ENCODE peak calls at places on chromosomes 13 and 19, in ten cellular contexts. Z is heart left ventricle, Q is ovary, B is IMR-90, O is testis, V is lower leg skin, N is body of pancreas, P is gastrocnemius medialis, F is tibial nerve, S is right lobe of liver. Y is an unnamed sample.

GRCh38 chr13:113451951-113452421 is 1.3 kb downstream of the ADPRHL1 start:
- DNase-seq in B (no peak), O (peak), Q (no peak), N (no peak), V (no peak), P (peak), S (no peak), Z (peak), F (no peak), Y (no peak)

GRCh38 chr19:46428278-46429141 is at the start of gene PNMA8C:
- DNase-seq in B (peak), N (peak), O (peak), Z (peak), P (peak), F (no peak), S (peak), Q (peak), V (no peak), Y (peak)

GRCh38 chr13:57846600-57847173 is 215.1 kb downstream of the PCDH17 start:
- DNase-seq in F (no peak), O (no peak), S (no peak), N (no peak), Z (no peak), P (no peak), B (no peak), Q (no peak), V (no peak), Y (no peak)

GRCh38 chr19:4909897-4910593 is 744 bp downstream of the UHRF1 start:
- DNase-seq in B (peak), V (peak), F (peak), O (peak), P (peak), Z (peak), S (peak), N (peak), Q (peak), Y (peak)

GRCh38 chr13:100063906-100064305 is 25.0 kb upstream of the PCCA start:
- DNase-seq in O (no peak), Q (no peak), F (no peak), B (no peak), S (no peak), V (no peak), Z (no peak), N (no peak), P (no peak), Y (no peak)

GRCh38 chr19:46704379-46705076 is 12.4 kb downstream of the PRKD2 start:
- DNase-seq in N (peak), O (peak), V (peak), F (peak), S (peak), B (no peak), Q (peak), Z (peak), P (peak), Y (peak)

GRCh38 chr19:5624154-5624663 is 1.3 kb downstream of the SAFB start:
- DNase-seq in N (peak), P (peak), O (peak), B (peak), Z (peak), F (peak), S (peak), V (peak), Q (peak), Y (peak)

GRCh38 chr19:31548941-31549340 is 199.7 kb upstream of the TSHZ3 start:
- DNase-seq in V (peak), Z (no peak), O (peak), Q (no peak), N (peak), B (peak), P (no peak), S (no peak), F (no peak), Y (no peak)

GRCh38 chr19:34985249-34986022 is 14.7 kb upstream of the GRAMD1A start:
- DNase-seq in P (peak), Z (peak), Q (no peak), B (peak), V (peak), O (no peak), S (peak), N (peak), F (no peak), Y (no peak)

GRCh38 chr19:12880551-12881171 is 588 bp downstream of the DNASE2 start:
- DNase-seq in F (no peak), N (peak), P (peak), Q (peak), Z (peak), B (peak), V (peak), S (peak), O (peak), Y (peak)

GRCh38 chr13:31824705-31825512 is 85.6 kb downstream of the RXFP2 start:
- DNase-seq in S (no peak), V (no peak), O (peak), Q (no peak), B (peak), Z (no peak), N (no peak), F (no peak), P (no peak), Y (no peak)

GRCh38 chr13:114057131-114058050 is 75.0 kb downstream of the RASA3 start:
- DNase-seq in Z (no peak), Q (no peak), V (no peak), O (no peak), P (no peak), F (no peak), S (no peak), B (no peak), N (no peak), Y (no peak)

GRCh38 chr13:113538689-113539058 is 45.9 kb upstream of the TFDP1 start:
- DNase-seq in N (no peak), P (no peak), B (no peak), F (no peak), O (peak), Z (no peak), S (no peak), V (peak), Q (peak), Y (no peak)

GRCh38 chr19:17957149-17957849 is 9.6 kb upstream of the KCNN1 start:
- DNase-seq in S (no peak), B (no peak), N (no peak), Z (no peak), V (no peak), Q (no peak), O (no peak), P (no peak), F (no peak), Y (no peak)

GRCh38 chr19:35038623-35039512 is 2.7 kb upstream of the HPN start:
- DNase-seq in O (no peak), B (no peak), S (no peak), P (peak), N (no peak), Q (no peak), F (no peak), Z (no peak), V (no peak), Y (no peak)

GRCh38 chr13:73677041-73677589 is 457.1 kb downstream of the KLF12 start:
- DNase-seq in Z (no peak), P (no peak), S (no peak), N (no peak), Q (no peak), B (peak), O (no peak), V (no peak), F (no peak), Y (no peak)

GRCh38 chr19:46461537-46461936 is 9.8 kb downstream of the PNMA8A start:
- DNase-seq in B (no peak), Z (no peak), S (no peak), P (no peak), O (no peak), V (no peak), Q (no peak), F (no peak), N (no peak), Y (no peak)

GRCh38 chr19:13103961-13104847 is 1.5 kb upstream of the LYL1 start:
- DNase-seq in F (no peak), B (no peak), P (no peak), S (peak), N (peak), O (peak), Q (peak), V (peak), Z (peak), Y (peak)

GRCh38 chr13:109743706-109744453 is 42.5 kb downstream of the IRS2 start:
- DNase-seq in P (no peak), O (no peak), N (peak), Z (no peak), F (no peak), S (no peak), Q (no peak), B (peak), V (no peak), Y (no peak)

GRCh38 chr19:5968431-5969373 is 9.2 kb downstream of the RANBP3 start:
- DNase-seq in N (peak), B (no peak), V (no peak), Q (no peak), O (no peak), Z (no peak), P (no peak), F (no peak), S (no peak), Y (no peak)

GRCh38 chr19:37594982-37595382 is 306 bp downstream of the ZNF540 start:
- DNase-seq in S (peak), N (peak), O (peak), Q (peak), B (peak), P (peak), V (peak), F (peak), Z (peak), Y (peak)

GRCh38 chr19:38846097-38846496 is 3.7 kb downstream of the HNRNPL start:
- DNase-seq in F (no peak), P (no peak), O (no peak), B (no peak), V (no peak), Z (no peak), S (peak), N (no peak), Q (no peak), Y (no peak)
- TF ChIP-seq POLR2A in F (no peak), P (no peak), O (no peak), B (no peak), V (no peak), Z (no peak), S (no peak), N (no peak), Q (no peak), Y (no peak)

GRCh38 chr13:46982856-46983582 is 86.2 kb upstream of the HTR2A start:
- DNase-seq in B (no peak), N (no peak), Q (no peak), Z (no peak), O (no peak), S (no peak), F (no peak), P (no peak), V (no peak), Y (no peak)
- TF ChIP-seq POLR2A in B (no peak), N (no peak), Q (no peak), Z (no peak), O (no peak), S (no peak), F (no peak), P (no peak), V (no peak), Y (no peak)

GRCh38 chr19:10620786-10621185 is 4.6 kb upstream of the SLC44A2 start:
- DNase-seq in N (no peak), Z (no peak), P (no peak), O (no peak), F (no peak), V (no peak), Q (no peak), S (no peak), B (no peak), Y (no peak)

GRCh38 chr19:10624585-10624984 is 768 bp upstream of the SLC44A2 start:
- DNase-seq in F (no peak), V (no peak), B (no peak), O (no peak), P (no peak), Q (no peak), Z (no peak), S (no peak), N (no peak), Y (no peak)

GRCh38 chr19:10621966-10622365 is 3.4 kb upstream of the SLC44A2 start:
- DNase-seq in Q (no peak), Z (no peak), F (no peak), S (no peak), P (no peak), N (no peak), B (no peak), O (no peak), V (no peak), Y (no peak)

GRCh38 chr19:10625762-10626138 is 397 bp downstream of the SLC44A2 start:
- DNase-seq in Z (no peak), B (no peak), N (no peak), Q (no peak), F (no peak), O (no peak), P (no peak), V (no peak), S (no peak), Y (no peak)

DNA sequence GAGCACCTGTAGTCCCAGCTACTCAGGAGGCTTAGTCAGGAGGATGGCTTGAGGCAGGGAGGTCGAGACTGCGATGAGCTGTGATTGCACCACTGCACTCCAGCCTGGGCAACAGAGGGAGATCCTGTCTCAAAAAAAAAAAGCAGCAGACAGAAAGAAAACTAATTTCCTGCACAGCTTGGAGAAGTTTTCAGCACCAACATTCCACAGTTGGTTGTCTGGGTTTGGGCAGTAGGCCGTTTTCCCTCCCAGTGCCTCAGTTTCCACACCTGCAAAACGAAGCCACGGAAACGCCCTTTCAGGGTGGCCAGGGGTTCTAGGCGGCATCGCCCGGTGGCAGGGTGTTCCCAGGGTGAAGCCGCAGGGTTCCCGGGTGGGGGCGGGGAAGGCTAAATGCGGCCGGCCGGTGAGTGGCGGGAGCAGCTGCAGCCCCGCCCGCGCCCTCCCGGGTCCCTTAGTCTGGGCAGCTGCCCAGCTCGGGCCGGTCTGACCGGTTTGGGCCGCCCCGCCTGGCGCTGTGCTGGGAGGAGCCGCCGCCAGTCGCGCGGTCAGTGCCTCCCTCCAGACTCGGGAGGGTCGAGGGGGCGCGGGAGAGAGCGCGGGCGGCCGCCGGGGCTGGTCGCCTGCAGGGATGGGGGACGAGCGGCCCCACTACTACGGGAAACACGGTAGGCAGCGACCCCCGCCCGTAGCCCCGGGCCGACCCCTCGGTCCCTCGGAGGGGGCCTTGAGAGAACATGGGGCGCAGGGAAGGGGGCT is at the start of gene SLC44A2:
- DNase-seq in N (peak), V (peak), Q (peak), B (peak), F (peak), O (peak), P (peak), Z (peak), S (peak), Y (peak)
- TF ChIP-seq POLR2A in N (peak), V (no peak), Q (peak), B (no peak), F (peak), O (no peak), P (peak), Z (peak), S (no peak), Y (no peak)

GRCh38 chr19:41030651-41031050 is 39.6 kb downstream of the CYP2B6 start:
- DNase-seq in O (no peak), S (no peak), V (peak), B (no peak), P (no peak), Z (no peak), N (no peak), Q (no peak), F (no peak), Y (peak)
- TF ChIP-seq POLR2A in O (no peak), S (no peak), V (no peak), B (no peak), P (no peak), Z (no peak), N (no peak), Q (no peak), F (no peak), Y (no peak)

DNA sequence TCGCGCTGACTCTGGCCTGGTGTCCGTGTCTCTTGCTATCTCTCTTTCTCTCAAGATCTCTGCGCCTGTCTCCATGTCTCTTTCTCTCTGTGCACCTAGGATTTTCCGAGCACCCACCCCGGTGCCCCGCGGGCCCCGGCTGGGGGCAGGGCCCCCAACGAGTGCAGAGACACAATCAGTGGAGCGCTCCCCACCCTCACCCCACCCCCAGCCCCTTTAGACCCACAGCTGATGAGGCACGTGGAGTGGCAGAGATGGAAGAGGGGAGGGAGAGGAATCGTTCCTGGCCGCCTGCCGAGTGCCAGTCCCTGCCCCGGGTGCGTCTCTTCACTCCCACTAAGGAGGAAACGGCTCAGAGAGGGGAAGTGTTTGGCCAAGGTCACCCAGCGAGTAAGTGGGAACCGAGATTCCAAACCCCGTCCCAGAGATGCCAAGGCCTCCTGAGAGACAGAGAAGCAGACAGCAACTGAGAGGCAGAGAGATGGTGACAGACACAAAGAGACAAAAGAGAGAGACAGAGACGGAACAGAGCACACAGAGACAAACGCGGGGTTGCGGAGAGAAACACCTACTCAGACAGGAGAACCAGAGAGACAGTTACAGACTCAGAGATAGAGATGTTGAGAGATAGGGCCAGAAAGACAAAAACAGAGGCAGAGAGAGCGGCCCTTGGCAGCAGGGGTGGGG is 626 bp upstream of the BCL3 start:
- DNase-seq in V (peak), B (peak), N (peak), Q (peak), P (peak), S (peak), Z (peak), O (peak), F (no peak), Y (no peak)
- TF ChIP-seq POLR2A in V (no peak), B (peak), N (peak), Q (no peak), P (no peak), S (no peak), Z (no peak), O (no peak), F (no peak), Y (no peak)

DNA sequence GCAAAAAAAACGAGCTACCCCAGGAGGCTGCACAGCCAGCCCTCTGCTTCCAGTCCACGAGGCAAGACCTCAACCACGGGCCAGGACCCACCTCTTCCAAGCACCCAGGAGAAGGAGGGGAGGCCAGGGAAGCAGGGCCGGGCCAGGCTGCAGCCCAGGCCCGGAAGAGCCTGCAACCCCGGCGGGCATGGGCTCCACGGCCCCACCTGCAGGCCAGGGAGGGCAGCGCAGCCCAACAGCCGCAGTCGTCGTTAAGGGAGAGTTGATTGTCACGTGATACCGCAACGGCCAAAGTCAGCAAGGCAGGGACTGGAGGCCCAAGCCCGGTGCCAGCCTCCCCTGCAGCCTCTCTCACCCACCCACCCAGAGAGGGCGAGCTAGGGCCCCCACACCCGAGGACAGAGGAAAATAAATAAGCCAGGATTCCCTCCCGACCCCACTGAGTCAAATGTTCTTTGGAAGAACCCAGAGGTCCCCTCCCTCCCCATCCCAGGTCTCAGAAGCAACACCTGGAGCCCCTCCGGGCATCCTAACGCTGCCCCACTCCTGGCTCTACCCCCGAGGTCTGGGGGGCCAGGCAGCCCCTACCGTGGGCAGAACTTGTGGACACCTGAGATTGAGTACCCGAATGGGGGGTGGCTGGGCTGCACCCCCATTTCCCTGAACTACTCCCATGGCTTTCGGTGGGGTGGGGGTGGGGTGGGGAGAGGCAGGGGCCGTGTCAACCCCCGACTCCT is 5.2 kb upstream of the REXO1 start:
- DNase-seq in O (peak), Q (peak), N (peak), B (peak), S (peak), Z (peak), V (peak), F (peak), P (peak), Y (peak)
- TF ChIP-seq POLR2A in O (no peak), Q (no peak), N (no peak), B (no peak), S (no peak), Z (no peak), V (no peak), F (no peak), P (no peak), Y (no peak)